ENCODE peak calls at places on chromosomes 1 and 21, in seven cellular contexts. One of them, this sample, is unnamed.

GRCh38 chr1:156963621-156964020 is 43.2 kb downstream of the LRRC71 start:
- DNase-seq in stomach: no peak
- DNase-seq in CD8-positive, alpha-beta memory T cell: no peak
- DNase-seq in skeletal muscle cell: no peak
- DNase-seq in suprapubic skin: no peak
- DNase-seq in bronchial epithelial cell: no peak
- DNase-seq in K562: no peak
- DNase-seq in this sample: no peak

GRCh38 chr1:239914827-239915231 is 176.9 kb upstream of the FMN2 start:
- DNase-seq in stomach: no peak
- DNase-seq in CD8-positive, alpha-beta memory T cell: no peak
- DNase-seq in skeletal muscle cell: peak
- DNase-seq in suprapubic skin: no peak
- DNase-seq in bronchial epithelial cell: peak
- DNase-seq in K562: no peak
- DNase-seq in this sample: no peak

GRCh38 chr1:230210326-230210978 is 143.4 kb downstream of the GALNT2 start:
- DNase-seq in stomach: no peak
- DNase-seq in CD8-positive, alpha-beta memory T cell: no peak
- DNase-seq in skeletal muscle cell: no peak
- DNase-seq in suprapubic skin: no peak
- DNase-seq in bronchial epithelial cell: no peak
- DNase-seq in K562: no peak
- DNase-seq in this sample: peak

GRCh38 chr1:31617917-31618746 is 643 bp downstream of the HCRTR1 start:
- DNase-seq in stomach: peak
- DNase-seq in CD8-positive, alpha-beta memory T cell: no peak
- DNase-seq in skeletal muscle cell: no peak
- DNase-seq in suprapubic skin: no peak
- DNase-seq in bronchial epithelial cell: no peak
- DNase-seq in K562: peak
- DNase-seq in this sample: peak

GRCh38 chr1:31042656-31043055 is 22.9 kb downstream of the PUM1 start:
- DNase-seq in stomach: no peak
- DNase-seq in CD8-positive, alpha-beta memory T cell: no peak
- DNase-seq in skeletal muscle cell: no peak
- DNase-seq in suprapubic skin: no peak
- DNase-seq in bronchial epithelial cell: no peak
- DNase-seq in K562: no peak
- DNase-seq in this sample: no peak

GRCh38 chr1:59672851-59673574 is 141.7 kb upstream of the HOOK1 start:
- DNase-seq in stomach: no peak
- DNase-seq in CD8-positive, alpha-beta memory T cell: no peak
- DNase-seq in skeletal muscle cell: no peak
- DNase-seq in suprapubic skin: no peak
- DNase-seq in bronchial epithelial cell: peak
- DNase-seq in K562: no peak
- DNase-seq in this sample: peak

GRCh38 chr1:233443040-233443439 is 115.5 kb downstream of the MAP3K21 start:
- DNase-seq in stomach: no peak
- DNase-seq in CD8-positive, alpha-beta memory T cell: no peak
- DNase-seq in skeletal muscle cell: no peak
- DNase-seq in suprapubic skin: no peak
- DNase-seq in bronchial epithelial cell: peak
- DNase-seq in K562: no peak
- DNase-seq in this sample: peak

GRCh38 chr1:30106125-30106524 is 617.3 kb downstream of the MATN1 start:
- DNase-seq in stomach: no peak
- DNase-seq in CD8-positive, alpha-beta memory T cell: no peak
- DNase-seq in skeletal muscle cell: no peak
- DNase-seq in suprapubic skin: no peak
- DNase-seq in bronchial epithelial cell: peak
- DNase-seq in K562: peak
- DNase-seq in this sample: peak

GRCh38 chr1:233343262-233343661 is 15.7 kb downstream of the MAP3K21 start:
- DNase-seq in stomach: peak
- DNase-seq in CD8-positive, alpha-beta memory T cell: no peak
- DNase-seq in skeletal muscle cell: no peak
- DNase-seq in suprapubic skin: no peak
- DNase-seq in bronchial epithelial cell: no peak
- DNase-seq in K562: no peak
- DNase-seq in this sample: no peak

GRCh38 chr1:233341117-233341516 is 13.6 kb downstream of the MAP3K21 start:
- DNase-seq in stomach: no peak
- DNase-seq in CD8-positive, alpha-beta memory T cell: no peak
- DNase-seq in skeletal muscle cell: no peak
- DNase-seq in suprapubic skin: no peak
- DNase-seq in bronchial epithelial cell: no peak
- DNase-seq in K562: no peak
- DNase-seq in this sample: no peak

GRCh38 chr1:54874079-54874830 is 12.7 kb downstream of the DHCR24 start:
- DNase-seq in stomach: no peak
- DNase-seq in CD8-positive, alpha-beta memory T cell: no peak
- DNase-seq in skeletal muscle cell: no peak
- DNase-seq in suprapubic skin: no peak
- DNase-seq in bronchial epithelial cell: peak
- DNase-seq in K562: no peak
- DNase-seq in this sample: no peak

GRCh38 chr1:240582953-240583352 is 29.0 kb downstream of the GREM2 start:
- DNase-seq in stomach: no peak
- DNase-seq in CD8-positive, alpha-beta memory T cell: no peak
- DNase-seq in skeletal muscle cell: no peak
- DNase-seq in suprapubic skin: no peak
- DNase-seq in bronchial epithelial cell: peak
- DNase-seq in K562: no peak
- DNase-seq in this sample: no peak

GRCh38 chr1:195721210-195721971 is 886.8 kb downstream of the KCNT2 start:
- DNase-seq in stomach: no peak
- DNase-seq in CD8-positive, alpha-beta memory T cell: no peak
- DNase-seq in skeletal muscle cell: no peak
- DNase-seq in suprapubic skin: no peak
- DNase-seq in bronchial epithelial cell: no peak
- DNase-seq in K562: no peak
- DNase-seq in this sample: no peak

GRCh38 chr21:17441370-17441769 is 71.5 kb upstream of the CXADR start:
- DNase-seq in stomach: peak
- DNase-seq in CD8-positive, alpha-beta memory T cell: no peak
- DNase-seq in skeletal muscle cell: no peak
- DNase-seq in suprapubic skin: peak
- DNase-seq in bronchial epithelial cell: peak
- DNase-seq in K562: no peak
- DNase-seq in this sample: peak

GRCh38 chr1:207397525-207397926 is 56.6 kb upstream of the CR2 start:
- DNase-seq in stomach: no peak
- DNase-seq in CD8-positive, alpha-beta memory T cell: no peak
- DNase-seq in skeletal muscle cell: no peak
- DNase-seq in suprapubic skin: no peak
- DNase-seq in bronchial epithelial cell: no peak
- DNase-seq in K562: no peak
- DNase-seq in this sample: no peak
- H3K4me3 ChIP-seq in stomach: no peak
- H3K4me3 ChIP-seq in CD8-positive, alpha-beta memory T cell: no peak
- H3K4me3 ChIP-seq in skeletal muscle cell: no peak
- H3K4me3 ChIP-seq in suprapubic skin: no peak
- H3K4me3 ChIP-seq in bronchial epithelial cell: no peak
- H3K4me3 ChIP-seq in K562: no peak
- H3K4me3 ChIP-seq in this sample: no peak

DNA sequence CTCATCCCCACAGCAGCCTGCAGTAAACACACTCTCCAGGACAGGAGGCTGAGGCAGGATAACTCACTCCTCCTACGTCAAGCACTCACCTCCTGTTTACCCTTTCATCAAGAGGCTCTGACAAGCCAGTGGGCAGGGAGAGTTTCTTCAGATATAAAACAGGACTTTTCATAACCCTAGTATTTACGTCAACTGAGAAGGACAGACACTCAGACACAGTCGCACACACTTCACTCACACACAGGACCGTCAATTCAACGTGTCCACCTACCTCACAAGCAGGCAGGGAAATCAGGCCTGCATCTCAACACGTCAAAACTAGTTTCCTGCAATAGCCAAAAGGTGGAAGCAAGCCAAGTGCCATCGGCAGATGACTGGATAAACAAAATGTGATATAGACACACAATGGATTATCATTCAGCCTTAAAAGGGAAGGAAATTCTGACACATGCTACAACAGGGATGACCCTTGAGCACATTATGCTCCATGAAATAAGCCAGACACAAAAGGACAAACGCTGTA is 48.6 kb downstream of the ITPKB start:
- DNase-seq in stomach: no peak
- DNase-seq in CD8-positive, alpha-beta memory T cell: peak
- DNase-seq in skeletal muscle cell: no peak
- DNase-seq in suprapubic skin: no peak
- DNase-seq in bronchial epithelial cell: peak
- DNase-seq in K562: no peak
- DNase-seq in this sample: peak
- H3K4me3 ChIP-seq in stomach: no peak
- H3K4me3 ChIP-seq in CD8-positive, alpha-beta memory T cell: peak
- H3K4me3 ChIP-seq in skeletal muscle cell: no peak
- H3K4me3 ChIP-seq in suprapubic skin: no peak
- H3K4me3 ChIP-seq in bronchial epithelial cell: no peak
- H3K4me3 ChIP-seq in K562: no peak
- H3K4me3 ChIP-seq in this sample: no peak

DNA sequence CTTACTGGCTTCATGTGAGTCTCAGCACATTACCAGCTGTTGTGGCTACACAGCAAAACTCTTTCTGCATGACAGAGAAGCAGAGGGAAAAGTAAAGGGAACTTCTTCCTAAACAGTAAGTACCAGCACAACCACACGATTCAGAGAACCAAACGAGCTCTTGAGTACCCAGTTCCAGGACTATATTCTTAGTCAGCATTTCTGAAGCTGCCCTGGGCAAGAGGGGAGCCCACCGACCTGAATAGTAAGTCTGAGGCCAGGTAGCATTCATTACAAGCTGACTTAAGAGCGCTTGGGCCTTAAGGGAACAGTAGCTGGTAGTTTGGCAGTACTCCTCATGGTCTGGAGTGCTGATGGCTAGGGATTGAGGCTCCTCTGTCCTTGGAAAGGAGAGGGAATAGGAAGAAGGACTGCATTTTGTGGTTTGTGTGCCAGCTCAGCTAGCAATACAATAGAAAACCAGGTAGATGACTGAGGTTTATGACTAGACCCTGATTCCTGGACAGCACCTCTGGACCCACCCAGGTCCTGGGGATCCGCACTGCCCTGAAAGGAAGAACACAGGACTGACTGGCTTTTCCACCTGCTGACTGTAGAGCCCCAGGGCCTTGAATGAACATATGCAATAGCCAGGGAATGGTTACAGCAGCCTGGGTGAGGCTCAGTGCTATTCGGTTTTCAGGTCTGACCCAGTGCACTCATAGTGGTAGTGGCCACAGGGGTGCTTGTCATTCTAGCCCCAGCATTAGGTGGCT is 396.8 kb upstream of the PRMT6 start:
- DNase-seq in stomach: no peak
- DNase-seq in CD8-positive, alpha-beta memory T cell: no peak
- DNase-seq in skeletal muscle cell: no peak
- DNase-seq in suprapubic skin: no peak
- DNase-seq in bronchial epithelial cell: peak
- DNase-seq in K562: no peak
- DNase-seq in this sample: no peak
- H3K4me3 ChIP-seq in stomach: no peak
- H3K4me3 ChIP-seq in CD8-positive, alpha-beta memory T cell: no peak
- H3K4me3 ChIP-seq in skeletal muscle cell: no peak
- H3K4me3 ChIP-seq in suprapubic skin: no peak
- H3K4me3 ChIP-seq in bronchial epithelial cell: no peak
- H3K4me3 ChIP-seq in K562: no peak
- H3K4me3 ChIP-seq in this sample: no peak

GRCh38 chr1:28278763-28279162 is 19.4 kb downstream of the SESN2 start:
- DNase-seq in stomach: no peak
- DNase-seq in CD8-positive, alpha-beta memory T cell: no peak
- DNase-seq in skeletal muscle cell: no peak
- DNase-seq in suprapubic skin: no peak
- DNase-seq in bronchial epithelial cell: no peak
- DNase-seq in K562: peak
- DNase-seq in this sample: no peak
- H3K4me3 ChIP-seq in stomach: no peak
- H3K4me3 ChIP-seq in CD8-positive, alpha-beta memory T cell: no peak
- H3K4me3 ChIP-seq in skeletal muscle cell: no peak
- H3K4me3 ChIP-seq in suprapubic skin: no peak
- H3K4me3 ChIP-seq in bronchial epithelial cell: no peak
- H3K4me3 ChIP-seq in K562: no peak
- H3K4me3 ChIP-seq in this sample: no peak

GRCh38 chr1:77283701-77284425 is 2.0 kb downstream of the AK5 start:
- DNase-seq in stomach: no peak
- DNase-seq in CD8-positive, alpha-beta memory T cell: no peak
- DNase-seq in skeletal muscle cell: no peak
- DNase-seq in suprapubic skin: no peak
- DNase-seq in bronchial epithelial cell: no peak
- DNase-seq in K562: no peak
- DNase-seq in this sample: no peak
- H3K4me3 ChIP-seq in stomach: no peak
- H3K4me3 ChIP-seq in CD8-positive, alpha-beta memory T cell: no peak
- H3K4me3 ChIP-seq in skeletal muscle cell: peak
- H3K4me3 ChIP-seq in suprapubic skin: no peak
- H3K4me3 ChIP-seq in bronchial epithelial cell: no peak
- H3K4me3 ChIP-seq in K562: no peak
- H3K4me3 ChIP-seq in this sample: no peak

DNA sequence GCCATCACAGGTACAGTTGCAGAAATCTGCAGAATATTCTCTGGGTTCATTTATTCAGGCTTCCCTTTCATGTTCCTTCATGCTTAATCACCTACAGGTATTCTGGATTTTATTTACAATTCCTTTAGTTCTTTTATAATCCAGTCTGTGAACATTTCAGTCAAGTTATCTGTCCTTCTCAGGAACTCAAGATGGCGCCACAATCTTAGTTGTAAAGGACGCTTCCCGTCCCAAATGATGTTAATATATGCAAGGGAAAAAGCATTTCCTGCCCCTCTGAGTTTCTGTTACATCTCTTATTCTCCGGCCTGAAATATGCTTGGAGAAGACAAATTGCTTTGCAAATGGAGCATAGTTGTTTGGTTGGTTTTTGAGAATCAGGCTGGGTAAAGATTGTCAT is 19.3 kb downstream of the F3 start:
- DNase-seq in stomach: no peak
- DNase-seq in CD8-positive, alpha-beta memory T cell: no peak
- DNase-seq in skeletal muscle cell: no peak
- DNase-seq in suprapubic skin: no peak
- DNase-seq in bronchial epithelial cell: peak
- DNase-seq in K562: no peak
- DNase-seq in this sample: peak
- H3K4me3 ChIP-seq in stomach: no peak
- H3K4me3 ChIP-seq in CD8-positive, alpha-beta memory T cell: no peak
- H3K4me3 ChIP-seq in skeletal muscle cell: no peak
- H3K4me3 ChIP-seq in suprapubic skin: no peak
- H3K4me3 ChIP-seq in bronchial epithelial cell: no peak
- H3K4me3 ChIP-seq in K562: no peak
- H3K4me3 ChIP-seq in this sample: no peak

DNA sequence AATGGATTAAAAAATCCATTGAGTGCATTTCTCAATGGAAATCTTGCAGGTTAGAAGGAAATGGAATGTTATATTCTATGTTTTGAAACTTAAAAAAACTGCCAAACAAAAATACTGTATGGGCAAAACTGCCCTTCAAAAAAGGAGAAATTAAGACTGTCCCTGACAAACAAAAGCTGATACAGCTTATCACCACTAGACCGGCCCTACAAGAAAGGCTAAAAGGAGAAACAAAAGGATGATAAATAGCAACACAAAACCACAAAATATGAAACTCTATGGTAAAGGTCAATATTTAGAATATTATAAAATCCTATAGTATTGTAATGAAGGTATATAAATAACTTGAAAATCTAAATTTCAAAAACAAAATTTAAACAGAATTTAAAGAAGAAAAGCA is 60.0 kb downstream of the SLC25A24 start:
- DNase-seq in stomach: no peak
- DNase-seq in CD8-positive, alpha-beta memory T cell: no peak
- DNase-seq in skeletal muscle cell: no peak
- DNase-seq in suprapubic skin: no peak
- DNase-seq in bronchial epithelial cell: no peak
- DNase-seq in K562: no peak
- DNase-seq in this sample: no peak
- H3K4me3 ChIP-seq in stomach: no peak
- H3K4me3 ChIP-seq in CD8-positive, alpha-beta memory T cell: no peak
- H3K4me3 ChIP-seq in skeletal muscle cell: no peak
- H3K4me3 ChIP-seq in suprapubic skin: no peak
- H3K4me3 ChIP-seq in bronchial epithelial cell: no peak
- H3K4me3 ChIP-seq in K562: no peak
- H3K4me3 ChIP-seq in this sample: no peak